ENCODE peak calls at places on chromosomes 4 and X, in four cellular contexts. One of them, this sample, is unnamed.

GRCh38 chr4:176009254-176009653 is 56.4 kb upstream of the WDR17 start:
- DNase-seq in K562: no peak
- DNase-seq in HepG2: no peak
- DNase-seq in GM12878: no peak
- DNase-seq in this sample: no peak

GRCh38 chrX:149825424-149825823 is 43.7 kb downstream of the MAGEA9 start:
- DNase-seq in K562: peak; percentile 54
- DNase-seq in HepG2: peak; percentile 2
- DNase-seq in GM12878: no peak
- DNase-seq in this sample: no peak

GRCh38 chrX:136725446-136726104 is 55.2 kb downstream of the ARHGEF6 start:
- DNase-seq in K562: no peak
- DNase-seq in HepG2: no peak
- DNase-seq in GM12878: no peak
- DNase-seq in this sample: no peak

GRCh38 chrX:95427389-95427788 is 1257.3 kb upstream of the DIAPH2 start:
- DNase-seq in K562: no peak
- DNase-seq in HepG2: no peak
- DNase-seq in GM12878: no peak
- DNase-seq in this sample: no peak

GRCh38 chr4:176320976-176321361 is 1.2 kb downstream of the SPCS3 start:
- DNase-seq in K562: peak; percentile 24
- DNase-seq in HepG2: no peak
- DNase-seq in GM12878: no peak
- DNase-seq in this sample: no peak

GRCh38 chrX:40291553-40291952 is 193.8 kb upstream of the BCOR start:
- DNase-seq in K562: no peak
- DNase-seq in HepG2: no peak
- DNase-seq in GM12878: no peak
- DNase-seq in this sample: no peak

GRCh38 chr4:150348079-150348478 is 233.9 kb upstream of the MAB21L2 start:
- DNase-seq in K562: no peak
- DNase-seq in HepG2: no peak
- DNase-seq in GM12878: no peak
- DNase-seq in this sample: no peak

GRCh38 chr4:5050520-5050955 is 742 bp upstream of the STK32B start:
- DNase-seq in K562: peak; percentile 71
- DNase-seq in HepG2: peak; percentile 46
- DNase-seq in GM12878: no peak
- DNase-seq in this sample: peak; percentile 53

GRCh38 chr4:143668930-143669553 is 31.4 kb downstream of the FREM3 start:
- DNase-seq in K562: no peak
- DNase-seq in HepG2: no peak
- DNase-seq in GM12878: peak; percentile 27
- DNase-seq in this sample: no peak

GRCh38 chr4:38279650-38280322 is 319.6 kb downstream of the PTTG2 start:
- DNase-seq in K562: no peak
- DNase-seq in HepG2: no peak
- DNase-seq in GM12878: no peak
- DNase-seq in this sample: no peak

GRCh38 chr4:76680934-76681333 is 217.0 kb downstream of the SOWAHB start:
- DNase-seq in K562: no peak
- DNase-seq in HepG2: no peak
- DNase-seq in GM12878: no peak
- DNase-seq in this sample: no peak

GRCh38 chr4:118712872-118713271 is 27.7 kb downstream of the METTL14 start:
- DNase-seq in K562: no peak
- DNase-seq in HepG2: no peak
- DNase-seq in GM12878: no peak
- DNase-seq in this sample: no peak

GRCh38 chr4:6198278-6198677 is 2.1 kb downstream of the JAKMIP1 start:
- DNase-seq in K562: no peak
- DNase-seq in HepG2: no peak
- DNase-seq in GM12878: no peak
- DNase-seq in this sample: no peak

GRCh38 chr4:89056953-89057398 is at the start of gene FAM13A:
- DNase-seq in K562: peak; percentile 96
- DNase-seq in HepG2: peak; percentile 12
- DNase-seq in GM12878: peak; percentile 44
- DNase-seq in this sample: peak; percentile 27

GRCh38 chr4:72430050-72430449 is 139.0 kb downstream of the ADAMTS3 start:
- DNase-seq in K562: no peak
- DNase-seq in HepG2: no peak
- DNase-seq in GM12878: no peak
- DNase-seq in this sample: no peak

GRCh38 chrX:15988661-15989603 is 134.3 kb upstream of the AP1S2 start:
- DNase-seq in K562: no peak
- DNase-seq in HepG2: no peak
- DNase-seq in GM12878: no peak
- DNase-seq in this sample: no peak

GRCh38 chrX:145213504-145213903 is 33.8 kb upstream of the SPANXN1 start:
- DNase-seq in K562: peak; percentile 3
- DNase-seq in HepG2: no peak
- DNase-seq in GM12878: no peak
- DNase-seq in this sample: no peak

GRCh38 chrX:17007134-17007768 is 60.8 kb downstream of the REPS2 start:
- DNase-seq in K562: peak; percentile 30
- DNase-seq in HepG2: peak; percentile 4
- DNase-seq in GM12878: no peak
- DNase-seq in this sample: no peak

GRCh38 chrX:118574666-118575065 is 79.1 kb downstream of the DOCK11 start:
- DNase-seq in K562: no peak
- DNase-seq in HepG2: no peak
- DNase-seq in GM12878: no peak
- DNase-seq in this sample: no peak

GRCh38 chrX:49844622-49845021 is 15.5 kb downstream of the PAGE4 start:
- DNase-seq in K562: no peak
- DNase-seq in HepG2: no peak
- DNase-seq in GM12878: no peak
- DNase-seq in this sample: no peak

GRCh38 chrX:40105791-40106676 is 8.3 kb upstream of the BCOR start:
- DNase-seq in K562: peak; percentile 86
- DNase-seq in HepG2: no peak
- DNase-seq in GM12878: no peak
- DNase-seq in this sample: peak; percentile 70

GRCh38 chr4:5787311-5787710 is 76.3 kb downstream of the EVC start:
- DNase-seq in K562: no peak
- DNase-seq in HepG2: no peak
- DNase-seq in GM12878: no peak
- DNase-seq in this sample: peak; percentile 22

GRCh38 chrX:2705461-2705860 is 14.4 kb downstream of the CD99 start:
- DNase-seq in K562: no peak
- DNase-seq in HepG2: no peak
- DNase-seq in GM12878: no peak
- DNase-seq in this sample: no peak

GRCh38 chrX:3166670-3167455 is 125.6 kb downstream of the ARSF start:
- DNase-seq in K562: no peak
- DNase-seq in HepG2: no peak
- DNase-seq in GM12878: no peak
- DNase-seq in this sample: no peak

GRCh38 chrX:122094611-122095010 is 1047.2 kb downstream of the GLUD2 start:
- DNase-seq in K562: no peak
- DNase-seq in HepG2: no peak
- DNase-seq in GM12878: no peak
- DNase-seq in this sample: no peak

GRCh38 chrX:84248226-84248625 is 60.2 kb upstream of the RPS6KA6 start:
- DNase-seq in K562: no peak
- DNase-seq in HepG2: no peak
- DNase-seq in GM12878: no peak
- DNase-seq in this sample: no peak

GRCh38 chr4:88761861-88762523 is 64.4 kb upstream of the NAP1L5 start:
- DNase-seq in K562: no peak
- DNase-seq in HepG2: peak; percentile 23
- DNase-seq in GM12878: no peak
- DNase-seq in this sample: no peak

GRCh38 chr4:123478859-123479345 is 82.3 kb downstream of the SPRY1 start:
- DNase-seq in K562: peak; percentile 19
- DNase-seq in HepG2: peak; percentile 100
- DNase-seq in GM12878: no peak
- DNase-seq in this sample: no peak

GRCh38 chr4:119656986-119657635 is 28.5 kb upstream of the PDE5A start:
- DNase-seq in K562: no peak
- DNase-seq in HepG2: no peak
- DNase-seq in GM12878: no peak
- DNase-seq in this sample: no peak

GRCh38 chr4:8192748-8193738 is 6.0 kb upstream of the SH3TC1 start:
- DNase-seq in K562: peak; percentile 18
- DNase-seq in HepG2: peak; percentile 73
- DNase-seq in GM12878: peak; percentile 78
- DNase-seq in this sample: no peak

GRCh38 chrX:153884136-153885076 is 1.6 kb downstream of the L1CAM start:
- DNase-seq in K562: no peak
- DNase-seq in HepG2: no peak
- DNase-seq in GM12878: no peak
- DNase-seq in this sample: no peak

GRCh38 chrX:86149089-86149488 is 838 bp downstream of the DACH2 start:
- DNase-seq in K562: no peak
- DNase-seq in HepG2: no peak
- DNase-seq in GM12878: no peak
- DNase-seq in this sample: no peak

GRCh38 chrX:120419465-120419864 is 49.6 kb downstream of the LAMP2 start:
- DNase-seq in K562: no peak
- DNase-seq in HepG2: no peak
- DNase-seq in GM12878: no peak
- DNase-seq in this sample: no peak

GRCh38 chr4:94765653-94766052 is 7.9 kb downstream of the BMPR1B start:
- DNase-seq in K562: no peak
- DNase-seq in HepG2: no peak
- DNase-seq in GM12878: no peak
- DNase-seq in this sample: no peak

GRCh38 chr4:153413827-153414226 is 52.3 kb upstream of the TMEM131L start:
- DNase-seq in K562: no peak
- DNase-seq in HepG2: no peak
- DNase-seq in GM12878: no peak
- DNase-seq in this sample: no peak

GRCh38 chrX:140912606-140913005 is 89.8 kb upstream of the SPANXB1 start:
- DNase-seq in K562: no peak
- DNase-seq in HepG2: no peak
- DNase-seq in GM12878: no peak
- DNase-seq in this sample: no peak

GRCh38 chr4:100082852-100083251 is 107.4 kb downstream of the DDIT4L start:
- DNase-seq in K562: no peak
- DNase-seq in HepG2: no peak
- DNase-seq in GM12878: no peak
- DNase-seq in this sample: no peak

GRCh38 chrX:47643926-47644325 is 6.4 kb downstream of the ELK1 start:
- DNase-seq in K562: no peak
- DNase-seq in HepG2: no peak
- DNase-seq in GM12878: no peak
- DNase-seq in this sample: no peak
- TF ChIP-seq MAX in K562: no peak
- TF ChIP-seq MAX in HepG2: no peak
- TF ChIP-seq MAX in GM12878: no peak
- TF ChIP-seq MAX in this sample: no peak

GRCh38 chrX:34341258-34341657 is 209.1 kb upstream of the FAM47A start:
- DNase-seq in K562: no peak
- DNase-seq in HepG2: no peak
- DNase-seq in GM12878: no peak
- DNase-seq in this sample: no peak
- TF ChIP-seq HDAC6 in K562: no peak
- TF ChIP-seq HDAC6 in HepG2: no peak
- TF ChIP-seq HDAC6 in GM12878: no peak
- TF ChIP-seq HDAC6 in this sample: no peak

DNA sequence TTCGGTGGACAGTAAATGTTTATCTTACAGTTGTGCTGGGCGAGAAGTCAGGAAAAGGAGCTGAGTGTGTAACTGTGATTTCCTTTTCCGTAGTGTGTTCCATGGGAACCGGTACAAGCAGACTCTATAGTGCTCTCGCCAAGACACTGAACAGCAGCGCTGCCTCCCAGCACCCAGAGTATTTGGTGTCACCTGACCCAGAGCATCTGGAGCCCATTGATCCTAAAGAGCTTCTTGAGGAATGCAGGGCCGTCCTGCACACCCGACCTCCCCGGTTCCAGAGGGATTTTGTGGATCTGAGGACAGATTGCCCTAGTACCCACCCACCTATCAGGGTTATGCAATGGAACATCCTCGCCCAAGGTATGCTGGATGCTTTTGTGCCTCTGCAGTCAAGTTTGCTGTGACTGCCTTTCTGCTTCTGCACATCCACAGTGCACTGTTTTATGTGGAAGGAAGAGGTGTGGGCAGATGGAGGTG is 27.4 kb downstream of the NOCT start:
- DNase-seq in K562: no peak
- DNase-seq in HepG2: no peak
- DNase-seq in GM12878: no peak
- DNase-seq in this sample: peak; percentile 45
- TF ChIP-seq MAX in K562: no peak
- TF ChIP-seq MAX in HepG2: no peak
- TF ChIP-seq MAX in GM12878: no peak
- TF ChIP-seq MAX in this sample: no peak

DNA sequence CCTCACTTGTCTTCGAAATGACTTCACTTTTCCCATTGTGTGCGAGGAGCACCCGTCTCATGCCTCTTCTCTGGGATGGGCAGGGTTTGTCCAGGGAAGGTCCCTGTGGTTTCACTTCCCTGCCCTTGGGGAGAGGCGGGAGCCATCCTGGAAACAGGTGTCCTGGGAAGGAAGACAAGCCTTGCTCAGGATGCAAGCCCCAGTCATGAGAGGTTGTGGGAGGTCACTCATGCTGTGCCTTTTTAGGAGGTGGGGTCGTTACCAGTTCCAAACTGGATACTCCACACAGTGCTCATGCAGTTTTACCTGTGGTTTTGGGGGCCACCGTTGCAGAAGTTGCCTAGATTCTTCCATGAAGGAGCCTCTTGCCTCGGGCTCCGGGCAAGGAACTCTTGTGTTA is 3.8 kb downstream of the RGS12 start:
- DNase-seq in K562: no peak
- DNase-seq in HepG2: no peak
- DNase-seq in GM12878: no peak
- DNase-seq in this sample: no peak
- TF ChIP-seq HDAC6 in K562: no peak
- TF ChIP-seq HDAC6 in HepG2: no peak
- TF ChIP-seq HDAC6 in GM12878: no peak
- TF ChIP-seq HDAC6 in this sample: no peak

DNA sequence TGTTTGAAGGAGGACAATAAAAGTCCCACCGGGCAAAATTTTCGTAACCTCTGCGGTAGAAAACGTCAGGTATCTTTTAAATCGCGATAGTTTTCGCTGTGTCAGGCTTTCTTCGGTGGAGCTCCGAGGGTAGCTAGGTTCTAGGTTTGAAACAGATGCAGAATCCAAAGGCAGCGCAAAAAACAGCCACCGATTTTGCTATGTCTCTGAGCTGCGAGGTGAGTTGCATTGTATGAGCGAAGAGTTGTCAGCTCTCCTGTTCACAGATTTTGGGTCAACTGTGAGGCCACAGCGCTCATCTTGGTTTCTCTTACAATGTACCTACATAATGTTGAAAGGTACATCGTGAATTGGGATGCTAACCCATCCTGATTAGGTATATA is 459 bp downstream of the CLCN3 start:
- DNase-seq in K562: peak; percentile 48
- DNase-seq in HepG2: peak; percentile 16
- DNase-seq in GM12878: no peak
- DNase-seq in this sample: no peak
- TF ChIP-seq MAX in K562: no peak
- TF ChIP-seq MAX in HepG2: no peak
- TF ChIP-seq MAX in GM12878: no peak
- TF ChIP-seq MAX in this sample: no peak

GRCh38 chr4:108427946-108428345 is 192.4 kb upstream of the RPL34 start:
- DNase-seq in K562: no peak
- DNase-seq in HepG2: no peak
- DNase-seq in GM12878: no peak
- DNase-seq in this sample: no peak
- TF ChIP-seq HDAC6 in K562: no peak
- TF ChIP-seq HDAC6 in HepG2: no peak
- TF ChIP-seq HDAC6 in GM12878: no peak
- TF ChIP-seq HDAC6 in this sample: no peak

This sample was measured in H1.